ENCODE peak calls at places on chromosomes 12 and 14, in five cellular contexts. J, V, Z, T and D are unnamed samples.

GRCh38 chr12:124352839-124353238 is 57.9 kb downstream of the RFLNA start:
- DNase-seq in T (no peak), Z (no peak), V (no peak), J (no peak), D (peak)

GRCh38 chr12:116398193-116398592 is 120.7 kb upstream of the MED13L start:
- DNase-seq in V (no peak), Z (no peak), J (no peak), T (no peak), D (no peak)

GRCh38 chr12:46518729-46519128 is 146.2 kb upstream of the SLC38A2 start:
- DNase-seq in T (no peak), V (no peak), J (no peak), Z (no peak), D (no peak)

GRCh38 chr12:105076913-105077312 is 7.3 kb downstream of the ALDH1L2 start:
- DNase-seq in J (no peak), T (no peak), V (no peak), Z (no peak), D (no peak)

GRCh38 chr12:104750061-104750460 is 208.0 kb downstream of the SLC41A2 start:
- DNase-seq in T (no peak), Z (no peak), V (no peak), J (peak), D (no peak)

GRCh38 chr14:55556929-55557623 is 22.9 kb upstream of the KTN1 start:
- DNase-seq in Z (no peak), T (no peak), V (no peak), J (peak), D (peak)

GRCh38 chr14:95471526-95472304 is 44.7 kb downstream of the SYNE3 start:
- DNase-seq in J (no peak), V (no peak), Z (no peak), T (no peak), D (no peak)

GRCh38 chr12:92363295-92364146 is 217.9 kb upstream of the BTG1 start:
- DNase-seq in T (peak), J (no peak), V (peak), Z (no peak), D (peak)

GRCh38 chr14:42192659-42193425 is 586.2 kb downstream of the LRFN5 start:
- DNase-seq in Z (no peak), J (peak), V (no peak), T (no peak), D (no peak)

GRCh38 chr12:9864913-9865675 is 4.1 kb downstream of the CLEC2B start:
- DNase-seq in T (no peak), Z (no peak), J (peak), V (no peak), D (no peak)

GRCh38 chr12:100141666-100141997 is 1.0 kb downstream of the BLTP3B start:
- DNase-seq in T (no peak), Z (no peak), V (peak), J (peak), D (peak)

GRCh38 chr14:90608281-90608680 is 207.9 kb downstream of the TTC7B start:
- DNase-seq in V (no peak), T (no peak), Z (no peak), J (no peak), D (no peak)

GRCh38 chr14:93150227-93151206 is 34.2 kb downstream of the MOAP1 start:
- DNase-seq in J (no peak), T (no peak), V (no peak), Z (no peak), D (peak)

GRCh38 chr12:117662620-117663395 is 301.4 kb upstream of the NOS1 start:
- DNase-seq in T (no peak), V (no peak), Z (no peak), J (no peak), D (no peak)

GRCh38 chr14:37709419-37710195 is 114.2 kb downstream of the TTC6 start:
- DNase-seq in V (no peak), Z (no peak), T (no peak), J (no peak), D (no peak)

GRCh38 chr12:47825239-47825639 is 5.5 kb upstream of the HDAC7 start:
- DNase-seq in J (no peak), V (no peak), T (no peak), Z (no peak), D (no peak)

GRCh38 chr14:99758121-99758871 is 34.9 kb upstream of the EML1 start:
- DNase-seq in Z (no peak), T (no peak), J (peak), V (no peak), D (peak)

GRCh38 chr14:79011920-79012204 is 841.7 kb downstream of the NRXN3 start:
- DNase-seq in T (no peak), V (no peak), Z (no peak), J (no peak), D (no peak)

GRCh38 chr12:574475-575128 is 88.6 kb downstream of the NINJ2 start:
- DNase-seq in Z (no peak), V (no peak), J (no peak), T (no peak), D (no peak)

GRCh38 chr14:47872588-47872987 is 197.2 kb upstream of the MDGA2 start:
- DNase-seq in J (no peak), V (no peak), Z (no peak), T (no peak), D (no peak)

GRCh38 chr12:25743679-25744078 is 190.6 kb upstream of the LMNTD1 start:
- DNase-seq in Z (no peak), V (no peak), J (no peak), T (no peak), D (no peak)

GRCh38 chr14:72766296-72766695 is 127.6 kb downstream of the DPF3 start:
- DNase-seq in J (no peak), Z (no peak), V (no peak), T (no peak), D (no peak)

GRCh38 chr12:131611416-131612091 is 99.3 kb upstream of the SFSWAP start:
- DNase-seq in J (no peak), T (no peak), V (no peak), Z (no peak), D (no peak)

GRCh38 chr14:104445086-104445485 is 134.5 kb upstream of the C14orf180 start:
- DNase-seq in T (no peak), J (no peak), V (no peak), Z (no peak), D (no peak)

GRCh38 chr12:6265038-6265405 is 45.5 kb upstream of the PLEKHG6 start:
- DNase-seq in V (no peak), Z (no peak), T (no peak), J (no peak), D (no peak)

GRCh38 chr12:92036771-92037453 is 108.7 kb downstream of the BTG1 start:
- DNase-seq in Z (no peak), J (no peak), V (no peak), T (no peak), D (peak)

GRCh38 chr12:88388566-88389269 is 191.6 kb downstream of the KITLG start:
- DNase-seq in V (no peak), T (no peak), Z (no peak), J (no peak), D (no peak)

GRCh38 chr14:56423591-56423991 is 156.0 kb upstream of the TMEM260 start:
- DNase-seq in V (no peak), J (no peak), T (no peak), Z (no peak), D (no peak)